ENCODE peak calls at places on chromosomes 16 and 17, in nine cellular contexts. I, W, R, E, F, M, Q, K and O are unnamed samples.

GRCh38 chr17:16880121-16880842 is 91.6 kb downstream of the TNFRSF13B start:
- DNase-seq in I (no peak), W (no peak), R (no peak), E (no peak), F (no peak), M (no peak), Q (no peak), K (no peak), O (no peak)

GRCh38 chr16:84848991-84849634 is 29.3 kb downstream of the CRISPLD2 start:
- DNase-seq in I (no peak), W (no peak), R (no peak), E (no peak), F (no peak), M (no peak), Q (no peak), K (no peak), O (no peak)

GRCh38 chr17:50725769-50726655 is 6.6 kb downstream of the LUC7L3 start:
- DNase-seq in I (no peak), W (no peak), R (no peak), E (no peak), F (no peak), M (no peak), Q (no peak), K (no peak), O (no peak)

GRCh38 chr16:58462997-58463891 is 36.7 kb upstream of the NDRG4 start:
- DNase-seq in I (no peak), W (peak), R (no peak), E (no peak), F (no peak), M (no peak), Q (no peak), K (no peak), O (no peak)

GRCh38 chr16:28309811-28310311 is 17.5 kb downstream of the SBK1 start:
- DNase-seq in I (no peak), W (no peak), R (no peak), E (peak), F (peak), M (no peak), Q (no peak), K (no peak), O (no peak)

GRCh38 chr16:9996191-9996590 is 186.0 kb downstream of the GRIN2A start:
- DNase-seq in I (no peak), W (no peak), R (no peak), E (no peak), F (no peak), M (no peak), Q (no peak), K (no peak), O (no peak)

GRCh38 chr17:37744961-37745800 is at the start of gene HNF1B:
- DNase-seq in I (no peak), W (no peak), R (no peak), E (no peak), F (no peak), M (no peak), Q (no peak), K (no peak), O (no peak)

GRCh38 chr17:74385201-74385600 is 17.9 kb downstream of the GPR142 start:
- DNase-seq in I (no peak), W (no peak), R (no peak), E (no peak), F (no peak), M (no peak), Q (no peak), K (no peak), O (no peak)

GRCh38 chr16:86974120-86974519 is 343.1 kb downstream of the C16orf95 start:
- DNase-seq in I (no peak), W (no peak), R (no peak), E (no peak), F (no peak), M (no peak), Q (no peak), K (no peak), O (no peak)

GRCh38 chr16:57341441-57342303 is 16.9 kb upstream of the CCL22 start:
- DNase-seq in I (peak), W (no peak), R (peak), E (no peak), F (no peak), M (no peak), Q (no peak), K (peak), O (no peak)

GRCh38 chr17:40362696-40363479 is 1.6 kb downstream of the GJD3 start:
- DNase-seq in I (peak), W (peak), R (peak), E (peak), F (peak), M (peak), Q (no peak), K (peak), O (no peak)

GRCh38 chr16:56603589-56603988 is 4.8 kb upstream of the MT2A start:
- DNase-seq in I (peak), W (peak), R (peak), E (no peak), F (no peak), M (peak), Q (no peak), K (no peak), O (no peak)

GRCh38 chr17:65046236-65046635 is 10.3 kb downstream of the GNA13 start:
- DNase-seq in I (no peak), W (no peak), R (no peak), E (no peak), F (no peak), M (no peak), Q (no peak), K (no peak), O (no peak)

GRCh38 chr16:48206594-48207242 is 37.4 kb upstream of the LONP2 start:
- DNase-seq in I (no peak), W (no peak), R (no peak), E (no peak), F (no peak), M (no peak), Q (no peak), K (no peak), O (no peak)